ENCODE peak calls at places on chromosome 20, in four cellular contexts. E, F, Y and W are unnamed samples.

GRCh38 chr20:61117725-61118124 is 134.3 kb upstream of the CDH4 start:
- DNase-seq in E (no peak), F (no peak), Y (no peak), W (peak)

GRCh38 chr20:45470262-45470931 is 844 bp downstream of the WFDC2 start:
- DNase-seq in E (peak), F (peak), Y (peak), W (peak)

GRCh38 chr20:19244291-19244690 is 31.8 kb downstream of the SLC24A3 start:
- DNase-seq in E (no peak), F (no peak), Y (no peak), W (no peak)

GRCh38 chr20:51497542-51498467 is 44.7 kb downstream of the NFATC2 start:
- DNase-seq in E (no peak), F (peak), Y (no peak), W (no peak)

GRCh38 chr20:35523298-35523888 is 6.1 kb downstream of the C20orf173 start:
- DNase-seq in E (no peak), F (peak), Y (no peak), W (peak)

GRCh38 chr20:53652090-53652858 is 58.6 kb upstream of the ZNF217 start:
- DNase-seq in E (peak), F (peak), Y (no peak), W (peak)

GRCh38 chr20:53866787-53867740 is 203.3 kb downstream of the BCAS1 start:
- DNase-seq in E (peak), F (no peak), Y (no peak), W (no peak)

GRCh38 chr20:13877789-13878188 is 93.0 kb downstream of the NDUFAF5 start:
- DNase-seq in E (no peak), F (no peak), Y (no peak), W (no peak)

GRCh38 chr20:53917145-53918009 is 153.0 kb downstream of the BCAS1 start:
- DNase-seq in E (no peak), F (peak), Y (no peak), W (peak)

GRCh38 chr20:22680031-22680740 is 95.8 kb upstream of the FOXA2 start:
- DNase-seq in E (no peak), F (no peak), Y (no peak), W (no peak)

GRCh38 chr20:2899243-2899642 is 26.0 kb downstream of the PTPRA start:
- DNase-seq in E (no peak), F (no peak), Y (no peak), W (no peak)

GRCh38 chr20:38079353-38079752 is 45.8 kb downstream of the RPRD1B start:
- DNase-seq in E (no peak), F (no peak), Y (no peak), W (no peak)

GRCh38 chr20:58908941-58909340 is 56.4 kb downstream of the GNAS start:
- DNase-seq in E (no peak), F (no peak), Y (no peak), W (no peak)

GRCh38 chr20:58907481-58908137 is 55.1 kb downstream of the GNAS start:
- DNase-seq in E (peak), F (peak), Y (peak), W (peak)

GRCh38 chr20:2917266-2917665 is 44.0 kb downstream of the PTPRA start:
- DNase-seq in E (no peak), F (no peak), Y (no peak), W (no peak)

GRCh38 chr20:5511930-5512329 is 195.2 kb upstream of the PROKR2 start:
- DNase-seq in E (no peak), F (no peak), Y (no peak), W (no peak)

GRCh38 chr20:50892394-50892793 is 38.8 kb downstream of the ADNP start:
- DNase-seq in E (no peak), F (no peak), Y (no peak), W (no peak)

GRCh38 chr20:31811796-31812728 is 7.1 kb upstream of the MYLK2 start:
- DNase-seq in E (no peak), F (peak), Y (peak), W (peak)

GRCh38 chr20:1322511-1323245 is 6.3 kb downstream of the SDCBP2 start:
- DNase-seq in E (no peak), F (peak), Y (no peak), W (peak)

GRCh38 chr20:58693226-58694006 is 816 bp downstream of the NPEPL1 start:
- DNase-seq in E (no peak), F (no peak), Y (peak), W (no peak)

GRCh38 chr20:58228484-58229197 is at the start of gene ANKRD60:
- DNase-seq in E (no peak), F (peak), Y (peak), W (peak)

GRCh38 chr20:59071224-59071623 is 28.6 kb upstream of the PRELID3B start:
- DNase-seq in E (no peak), F (no peak), Y (no peak), W (no peak)

GRCh38 chr20:47274449-47275108 is 81.9 kb downstream of the ZMYND8 start:
- DNase-seq in E (no peak), F (peak), Y (no peak), W (peak)

GRCh38 chr20:4691753-4692152 is 30.0 kb upstream of the PRND start:
- DNase-seq in E (no peak), F (no peak), Y (no peak), W (no peak)

GRCh38 chr20:652611-653109 is 340 bp downstream of the SRXN1 start:
- DNase-seq in E (peak), F (peak), Y (peak), W (peak)

GRCh38 chr20:51695574-51696303 is 72.5 kb downstream of the ATP9A start:
- DNase-seq in E (no peak), F (peak), Y (no peak), W (peak)

GRCh38 chr20:38139919-38140753 is 24.9 kb downstream of the TGM2 start:
- DNase-seq in E (no peak), F (peak), Y (no peak), W (no peak)

DNA sequence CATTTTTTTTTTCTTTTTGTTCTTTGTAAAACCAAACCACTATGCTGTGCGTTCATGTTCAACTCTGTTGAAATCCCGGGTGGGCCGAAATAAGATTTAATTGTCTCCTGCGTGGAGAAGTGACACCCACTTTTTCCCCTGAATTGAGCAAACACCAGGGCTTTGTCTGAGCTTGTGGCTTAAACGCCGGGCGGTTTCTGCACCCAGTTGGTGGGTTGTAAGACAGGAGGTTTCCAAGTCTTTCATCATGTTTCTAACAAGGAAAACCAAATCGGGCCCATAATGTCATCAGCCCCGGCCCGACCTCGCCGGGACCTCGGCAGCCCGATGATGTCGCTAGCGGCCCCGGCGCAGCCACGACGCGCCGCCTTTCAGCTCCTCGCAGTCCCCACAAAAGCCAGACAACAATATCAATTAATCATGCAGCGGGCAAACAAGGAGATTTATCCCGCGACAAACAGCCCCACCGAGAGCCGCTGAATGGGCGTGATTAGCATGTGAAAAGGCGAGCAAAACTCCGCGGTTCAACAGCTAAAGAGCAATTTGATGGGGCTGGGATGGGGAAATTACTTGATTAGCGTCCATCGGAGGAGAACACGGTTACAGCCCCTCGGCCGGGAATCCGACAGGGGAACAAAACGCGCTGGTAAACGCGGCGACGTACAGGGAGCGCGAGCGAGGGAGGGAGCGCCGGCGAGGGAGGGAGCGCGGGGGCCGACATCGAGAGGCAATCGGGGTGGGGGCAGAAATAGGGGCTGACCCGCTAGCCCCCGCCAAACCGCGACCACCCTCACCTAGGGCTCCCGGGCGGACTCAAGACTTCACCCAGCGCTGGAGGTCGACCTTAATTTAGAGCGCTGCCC is 5.3 kb downstream of the LINC00237 start:
- DNase-seq in E (no peak), F (no peak), Y (peak), W (no peak)
- H3K4me3 ChIP-seq in E (peak), F (no peak), Y (peak), W (no peak)

DNA sequence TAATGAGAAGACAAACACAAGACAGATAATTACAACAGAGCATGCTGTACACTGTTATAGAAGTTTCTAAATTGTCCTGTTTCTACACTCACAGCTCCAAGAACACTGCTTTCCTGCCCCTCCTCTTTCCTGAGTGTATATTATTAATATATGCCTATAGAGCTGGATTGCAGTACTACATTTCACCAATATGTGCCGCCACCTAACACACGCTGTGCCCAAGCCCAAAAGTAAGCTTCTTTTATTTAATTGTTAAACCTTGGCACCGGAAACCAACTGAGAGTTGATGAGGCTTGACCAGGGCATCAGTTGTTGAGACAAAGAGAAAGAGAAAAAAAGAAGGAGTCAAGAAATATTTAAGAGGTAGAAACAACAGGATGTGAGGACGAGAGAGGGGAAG is 16.0 kb upstream of the PTPRT start:
- DNase-seq in E (no peak), F (no peak), Y (no peak), W (no peak)
- TF ChIP-seq CTCF in E (peak), F (no peak), Y (no peak), W (no peak)

DNA sequence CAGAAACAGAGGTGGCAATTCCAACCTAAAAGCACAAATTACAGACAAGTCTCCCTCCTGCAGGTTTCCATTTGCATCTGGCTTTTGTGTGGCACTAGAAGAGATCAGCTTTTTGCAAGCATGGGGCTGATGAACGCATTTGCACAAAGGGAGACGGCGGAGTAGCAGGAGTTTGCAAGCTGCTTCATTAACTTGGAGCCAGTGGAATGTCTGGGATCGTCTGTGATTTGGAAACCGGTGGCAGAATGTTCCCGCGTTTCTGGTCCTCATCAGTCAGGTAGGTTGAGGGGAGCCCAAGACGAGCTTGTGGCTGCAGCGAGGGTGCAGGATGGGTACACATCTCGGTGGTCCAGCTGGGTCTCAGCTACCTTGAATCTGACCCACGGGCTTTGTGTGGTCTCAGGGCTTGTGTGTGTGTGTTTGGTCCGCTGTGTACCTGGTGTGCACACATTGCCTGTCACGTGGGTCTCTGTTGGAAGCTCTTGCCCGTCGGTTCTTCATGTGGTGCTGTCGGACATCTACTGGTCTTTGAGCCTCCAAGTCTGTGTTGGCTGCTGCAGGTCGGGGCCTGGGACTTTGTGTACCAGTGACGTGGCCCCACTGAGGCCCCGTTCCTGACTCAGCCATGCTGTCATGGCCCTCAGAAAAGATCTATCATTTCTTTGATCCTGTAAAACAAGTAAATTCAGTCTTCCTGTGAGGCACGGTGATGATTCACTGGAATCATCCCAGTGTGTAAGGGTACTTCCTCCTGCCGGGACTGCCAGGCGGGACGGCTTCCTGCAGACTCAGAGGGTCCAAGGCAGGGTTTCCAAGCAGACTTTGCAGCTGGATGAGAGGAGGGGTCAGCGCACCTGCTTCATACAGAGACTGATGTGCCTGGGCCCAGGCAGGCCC is 12.4 kb upstream of the MYT1 start:
- DNase-seq in E (no peak), F (no peak), Y (peak), W (peak)
- H3K4me3 ChIP-seq in E (no peak), F (no peak), Y (no peak), W (no peak)

DNA sequence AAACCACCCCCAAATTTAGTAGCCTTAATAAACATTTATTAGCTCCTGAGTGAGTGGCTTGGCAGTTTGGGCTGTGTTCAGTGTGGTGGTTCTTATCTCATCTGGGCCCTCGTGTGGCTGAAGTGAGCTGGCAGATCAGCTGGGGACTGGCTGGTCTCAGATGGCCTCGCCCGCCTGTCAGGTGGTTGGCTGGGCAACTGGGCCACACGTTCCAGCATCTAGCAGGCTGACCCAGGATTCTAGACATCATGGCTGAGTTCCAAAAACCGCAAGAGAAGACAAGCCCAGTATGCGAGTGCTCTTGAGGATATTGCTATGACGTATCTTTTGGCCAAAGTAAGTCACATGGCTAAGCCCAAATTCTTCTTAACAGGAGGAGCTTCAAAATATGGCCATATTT is 28.9 kb downstream of the EIF2S2 start:
- DNase-seq in E (no peak), F (peak), Y (peak), W (peak)
- TF ChIP-seq CTCF in E (no peak), F (peak), Y (no peak), W (peak)

GRCh38 chr20:62367483-62368302 is 581 bp upstream of the LAMA5 start:
- DNase-seq in E (no peak), F (no peak), Y (peak), W (no peak)
- H3K4me3 ChIP-seq in E (peak), F (peak), Y (peak), W (no peak)

DNA sequence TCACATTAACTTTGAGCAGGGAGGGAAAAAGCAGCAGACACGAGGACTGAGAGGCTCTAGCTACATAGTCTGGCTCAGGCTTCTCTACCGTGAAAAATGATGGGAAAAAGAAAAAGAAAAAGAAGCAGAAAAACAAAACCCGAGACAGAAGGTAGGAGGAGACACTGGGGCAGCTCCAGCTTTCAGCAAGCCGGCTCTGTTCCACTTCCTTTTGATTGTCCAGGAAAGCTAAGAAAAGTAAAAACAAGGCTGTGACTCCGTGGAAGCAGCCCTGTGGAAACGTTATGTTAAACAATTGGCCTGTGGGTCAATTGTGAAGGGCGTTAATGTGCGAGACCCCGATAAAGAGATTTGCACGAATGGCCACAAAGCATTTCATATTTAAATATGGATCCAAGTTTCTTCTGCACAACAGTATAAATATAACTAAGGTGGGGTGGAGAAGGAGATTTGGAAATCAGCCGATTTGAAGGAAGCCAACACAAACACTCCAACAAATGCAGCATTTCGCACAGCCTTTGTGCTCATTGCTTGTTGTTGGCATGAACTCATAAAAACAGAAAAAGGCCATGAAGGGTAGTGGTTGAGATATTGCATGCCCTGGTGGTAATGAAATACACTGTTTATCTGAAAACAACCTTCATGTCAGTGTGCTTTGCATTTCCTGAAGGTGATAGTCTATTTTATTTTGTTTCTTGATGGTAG is 236.9 kb upstream of the JAG1 start:
- DNase-seq in E (no peak), F (peak), Y (no peak), W (no peak)
- TF ChIP-seq CTCF in E (no peak), F (peak), Y (no peak), W (no peak)

GRCh38 chr20:15379897-15380296 is 1042.5 kb upstream of the FLRT3 start:
- DNase-seq in E (no peak), F (no peak), Y (no peak), W (no peak)

GRCh38 chr20:15370370-15370769 is 1033.0 kb upstream of the FLRT3 start:
- DNase-seq in E (no peak), F (no peak), Y (no peak), W (no peak)

GRCh38 chr20:15380770-15381169 is 1043.4 kb upstream of the FLRT3 start:
- DNase-seq in E (no peak), F (no peak), Y (no peak), W (no peak)

GRCh38 chr20:15378151-15378550 is 1040.7 kb upstream of the FLRT3 start:
- DNase-seq in E (no peak), F (no peak), Y (no peak), W (no peak)

DNA sequence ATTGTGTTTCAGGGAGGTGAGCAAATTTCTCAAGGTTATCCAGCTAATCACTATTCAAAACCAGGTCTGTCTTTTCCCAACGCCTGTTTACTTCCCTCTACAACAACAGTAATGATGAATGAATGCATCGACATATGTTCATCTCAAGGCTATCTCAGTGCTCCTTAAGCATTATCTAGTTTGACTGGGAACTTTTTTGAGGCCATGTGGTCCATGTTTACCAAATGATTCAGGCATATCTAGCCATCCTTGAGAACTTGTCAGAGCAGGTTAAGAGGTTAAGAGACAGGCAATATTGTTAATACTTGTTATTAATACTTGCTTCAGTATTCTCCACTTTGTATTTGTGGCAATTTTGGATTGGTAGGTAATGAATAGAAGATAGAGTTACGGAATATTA is 1038.4 kb upstream of the FLRT3 start:
- DNase-seq in E (no peak), F (no peak), Y (no peak), W (no peak)
- H3K4me3 ChIP-seq in E (no peak), F (no peak), Y (no peak), W (no peak)

DNA sequence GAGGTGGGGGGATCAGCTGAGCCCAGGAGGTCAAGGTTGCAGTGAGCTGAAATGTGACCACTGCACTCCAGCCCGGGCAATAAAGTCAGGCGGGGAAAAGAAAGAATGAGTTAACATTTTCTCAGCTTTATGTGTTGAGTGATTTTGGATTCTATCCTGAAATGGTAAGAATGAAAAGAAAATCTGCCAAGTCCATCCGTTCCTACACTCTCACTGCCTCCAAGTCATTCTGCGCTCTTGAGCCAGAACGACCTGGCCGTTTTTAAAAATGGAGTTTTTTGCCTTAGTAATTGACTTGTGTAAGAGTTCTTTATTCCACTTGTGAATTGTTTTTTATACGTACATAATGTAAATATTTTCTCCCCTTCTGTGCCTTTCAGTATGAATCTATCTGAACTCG is 28.7 kb downstream of the DNAJC5 start:
- DNase-seq in E (no peak), F (peak), Y (no peak), W (no peak)
- TF ChIP-seq CTCF in E (no peak), F (no peak), Y (no peak), W (no peak)

GRCh38 chr20:49784291-49784690 is 28.3 kb upstream of the SLC9A8 start:
- DNase-seq in E (no peak), F (no peak), Y (no peak), W (no peak)
- H3K4me3 ChIP-seq in E (no peak), F (no peak), Y (no peak), W (no peak)